ENCODE peak calls at places on chromosomes 6 and 20, in eight cellular contexts. One of them, this sample, is unnamed.

GRCh38 chr20:55232647-55233046 is 757.3 kb downstream of the DOK5 start:
- DNase-seq in HFFc6: no peak
- DNase-seq in sigmoid colon: no peak
- DNase-seq in NB4: no peak
- DNase-seq in mucosa of descending colon: no peak
- DNase-seq in mesothelial cell of epicardium: no peak
- DNase-seq in Peyer's patch: no peak
- DNase-seq in endothelial cell of umbilical vein: no peak
- DNase-seq in this sample: no peak

GRCh38 chr6:73249998-73250397 is 13.0 kb downstream of the KHDC1 start:
- DNase-seq in HFFc6: no peak
- DNase-seq in sigmoid colon: no peak
- DNase-seq in NB4: no peak
- DNase-seq in mucosa of descending colon: no peak
- DNase-seq in mesothelial cell of epicardium: no peak
- DNase-seq in Peyer's patch: no peak
- DNase-seq in endothelial cell of umbilical vein: no peak
- DNase-seq in this sample: no peak

GRCh38 chr20:9136114-9136513 is 67.2 kb downstream of the PLCB4 start:
- DNase-seq in HFFc6: no peak
- DNase-seq in sigmoid colon: no peak
- DNase-seq in NB4: no peak
- DNase-seq in mucosa of descending colon: no peak
- DNase-seq in mesothelial cell of epicardium: no peak
- DNase-seq in Peyer's patch: no peak
- DNase-seq in endothelial cell of umbilical vein: peak
- DNase-seq in this sample: no peak

GRCh38 chr6:2909718-2910117 is 6.6 kb upstream of the SERPINB9 start:
- DNase-seq in HFFc6: no peak
- DNase-seq in sigmoid colon: no peak
- DNase-seq in NB4: peak
- DNase-seq in mucosa of descending colon: no peak
- DNase-seq in mesothelial cell of epicardium: no peak
- DNase-seq in Peyer's patch: no peak
- DNase-seq in endothelial cell of umbilical vein: peak
- DNase-seq in this sample: peak

GRCh38 chr20:13436530-13436929 is 202.2 kb downstream of the TASP1 start:
- DNase-seq in HFFc6: no peak
- DNase-seq in sigmoid colon: no peak
- DNase-seq in NB4: no peak
- DNase-seq in mucosa of descending colon: no peak
- DNase-seq in mesothelial cell of epicardium: no peak
- DNase-seq in Peyer's patch: no peak
- DNase-seq in endothelial cell of umbilical vein: no peak
- DNase-seq in this sample: no peak

GRCh38 chr6:33570806-33571636 is 9.1 kb downstream of the BAK1 start:
- DNase-seq in HFFc6: peak
- DNase-seq in sigmoid colon: peak
- DNase-seq in NB4: peak
- DNase-seq in mucosa of descending colon: peak
- DNase-seq in mesothelial cell of epicardium: peak
- DNase-seq in Peyer's patch: peak
- DNase-seq in endothelial cell of umbilical vein: peak
- DNase-seq in this sample: peak

GRCh38 chr6:151422981-151423380 is 28.9 kb downstream of the RMND1 start:
- DNase-seq in HFFc6: no peak
- DNase-seq in sigmoid colon: no peak
- DNase-seq in NB4: no peak
- DNase-seq in mucosa of descending colon: no peak
- DNase-seq in mesothelial cell of epicardium: no peak
- DNase-seq in Peyer's patch: no peak
- DNase-seq in endothelial cell of umbilical vein: no peak
- DNase-seq in this sample: no peak

GRCh38 chr20:22052025-22052527 is 346.6 kb downstream of the PAX1 start:
- DNase-seq in HFFc6: no peak
- DNase-seq in sigmoid colon: no peak
- DNase-seq in NB4: no peak
- DNase-seq in mucosa of descending colon: no peak
- DNase-seq in mesothelial cell of epicardium: no peak
- DNase-seq in Peyer's patch: no peak
- DNase-seq in endothelial cell of umbilical vein: no peak
- DNase-seq in this sample: no peak

GRCh38 chr6:22091424-22091948 is 205.3 kb downstream of the PRL start:
- DNase-seq in HFFc6: no peak
- DNase-seq in sigmoid colon: no peak
- DNase-seq in NB4: no peak
- DNase-seq in mucosa of descending colon: no peak
- DNase-seq in mesothelial cell of epicardium: no peak
- DNase-seq in Peyer's patch: no peak
- DNase-seq in endothelial cell of umbilical vein: peak
- DNase-seq in this sample: no peak

GRCh38 chr6:137968901-137969300 is 101.8 kb downstream of the TNFAIP3 start:
- DNase-seq in HFFc6: no peak
- DNase-seq in sigmoid colon: no peak
- DNase-seq in NB4: peak
- DNase-seq in mucosa of descending colon: no peak
- DNase-seq in mesothelial cell of epicardium: no peak
- DNase-seq in Peyer's patch: no peak
- DNase-seq in endothelial cell of umbilical vein: no peak
- DNase-seq in this sample: no peak

GRCh38 chr6:31899882-31900722 is 1.8 kb downstream of the ZBTB12 start:
- DNase-seq in HFFc6: no peak
- DNase-seq in sigmoid colon: no peak
- DNase-seq in NB4: peak
- DNase-seq in mucosa of descending colon: no peak
- DNase-seq in mesothelial cell of epicardium: no peak
- DNase-seq in Peyer's patch: no peak
- DNase-seq in endothelial cell of umbilical vein: no peak
- DNase-seq in this sample: no peak

GRCh38 chr6:37502703-37503485 is 3.2 kb upstream of the CCDC167 start:
- DNase-seq in HFFc6: no peak
- DNase-seq in sigmoid colon: no peak
- DNase-seq in NB4: no peak
- DNase-seq in mucosa of descending colon: no peak
- DNase-seq in mesothelial cell of epicardium: no peak
- DNase-seq in Peyer's patch: peak
- DNase-seq in endothelial cell of umbilical vein: no peak
- DNase-seq in this sample: no peak

GRCh38 chr20:62238569-62239277 is 402 bp downstream of the OSBPL2 start:
- DNase-seq in HFFc6: no peak
- DNase-seq in sigmoid colon: no peak
- DNase-seq in NB4: no peak
- DNase-seq in mucosa of descending colon: peak
- DNase-seq in mesothelial cell of epicardium: no peak
- DNase-seq in Peyer's patch: peak
- DNase-seq in endothelial cell of umbilical vein: peak
- DNase-seq in this sample: peak

GRCh38 chr6:9437836-9438235 is 977.0 kb downstream of the TFAP2A start:
- DNase-seq in HFFc6: peak
- DNase-seq in sigmoid colon: no peak
- DNase-seq in NB4: no peak
- DNase-seq in mucosa of descending colon: no peak
- DNase-seq in mesothelial cell of epicardium: no peak
- DNase-seq in Peyer's patch: no peak
- DNase-seq in endothelial cell of umbilical vein: no peak
- DNase-seq in this sample: no peak

GRCh38 chr20:63404129-63405085 is 43.3 kb upstream of the CHRNA4 start:
- DNase-seq in HFFc6: no peak
- DNase-seq in sigmoid colon: no peak
- DNase-seq in NB4: no peak
- DNase-seq in mucosa of descending colon: no peak
- DNase-seq in mesothelial cell of epicardium: no peak
- DNase-seq in Peyer's patch: no peak
- DNase-seq in endothelial cell of umbilical vein: no peak
- DNase-seq in this sample: no peak

GRCh38 chr6:151043944-151044343 is 178.4 kb downstream of the MTHFD1L start:
- DNase-seq in HFFc6: no peak
- DNase-seq in sigmoid colon: no peak
- DNase-seq in NB4: no peak
- DNase-seq in mucosa of descending colon: no peak
- DNase-seq in mesothelial cell of epicardium: no peak
- DNase-seq in Peyer's patch: no peak
- DNase-seq in endothelial cell of umbilical vein: peak
- DNase-seq in this sample: no peak

GRCh38 chr6:1884313-1884712 is 274.6 kb downstream of the FOXC1 start:
- DNase-seq in HFFc6: no peak
- DNase-seq in sigmoid colon: no peak
- DNase-seq in NB4: no peak
- DNase-seq in mucosa of descending colon: no peak
- DNase-seq in mesothelial cell of epicardium: no peak
- DNase-seq in Peyer's patch: no peak
- DNase-seq in endothelial cell of umbilical vein: no peak
- DNase-seq in this sample: no peak

GRCh38 chr6:12801141-12801540 is 84.6 kb downstream of the PHACTR1 start:
- DNase-seq in HFFc6: no peak
- DNase-seq in sigmoid colon: no peak
- DNase-seq in NB4: no peak
- DNase-seq in mucosa of descending colon: no peak
- DNase-seq in mesothelial cell of epicardium: no peak
- DNase-seq in Peyer's patch: no peak
- DNase-seq in endothelial cell of umbilical vein: no peak
- DNase-seq in this sample: no peak

DNA sequence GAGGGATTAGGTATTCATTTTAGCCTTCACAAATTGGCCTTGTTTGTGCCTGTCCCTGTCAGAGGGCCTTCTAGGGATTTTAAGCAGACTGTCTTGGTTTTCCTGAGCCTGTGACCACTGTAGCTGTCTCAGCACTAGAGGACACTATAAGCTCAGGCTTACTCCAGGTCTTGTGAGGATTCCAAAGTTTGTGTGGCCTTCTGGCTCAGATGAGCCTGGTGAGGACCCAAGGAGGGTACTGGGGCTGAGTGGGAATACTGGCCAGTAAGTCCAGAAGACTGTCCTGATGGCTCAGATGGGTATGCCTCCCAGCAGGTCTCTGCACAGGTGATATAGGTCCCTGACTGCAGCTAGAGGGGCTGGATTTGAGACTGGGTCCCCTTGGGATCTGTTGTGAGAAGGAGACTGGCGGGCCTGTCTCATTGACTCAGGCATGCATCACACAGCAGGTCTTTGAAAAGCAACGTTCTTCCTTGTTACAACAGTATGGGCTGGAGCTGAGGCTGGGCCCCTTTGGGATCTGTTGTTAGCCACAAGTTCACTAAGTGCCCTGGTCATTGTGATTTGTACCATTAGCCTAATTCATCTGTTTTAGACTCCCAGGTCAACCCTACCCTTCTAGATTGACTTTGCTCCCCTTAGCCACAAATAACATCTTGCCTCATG is 26.3 kb upstream of the TFB1M start:
- DNase-seq in HFFc6: peak
- DNase-seq in sigmoid colon: no peak
- DNase-seq in NB4: peak
- DNase-seq in mucosa of descending colon: no peak
- DNase-seq in mesothelial cell of epicardium: no peak
- DNase-seq in Peyer's patch: no peak
- DNase-seq in endothelial cell of umbilical vein: no peak
- DNase-seq in this sample: no peak
- TF ChIP-seq CTCF in HFFc6: peak
- TF ChIP-seq CTCF in sigmoid colon: no peak
- TF ChIP-seq CTCF in NB4: peak
- TF ChIP-seq CTCF in mucosa of descending colon: no peak
- TF ChIP-seq CTCF in mesothelial cell of epicardium: no peak
- TF ChIP-seq CTCF in Peyer's patch: no peak
- TF ChIP-seq CTCF in endothelial cell of umbilical vein: peak
- TF ChIP-seq CTCF in this sample: peak

GRCh38 chr6:122284848-122285247 is 114.6 kb upstream of the HSF2 start:
- DNase-seq in HFFc6: no peak
- DNase-seq in sigmoid colon: no peak
- DNase-seq in NB4: no peak
- DNase-seq in mucosa of descending colon: no peak
- DNase-seq in mesothelial cell of epicardium: no peak
- DNase-seq in Peyer's patch: no peak
- DNase-seq in endothelial cell of umbilical vein: no peak
- DNase-seq in this sample: no peak

GRCh38 chr6:122285292-122285913 is 114.0 kb upstream of the HSF2 start:
- DNase-seq in HFFc6: no peak
- DNase-seq in sigmoid colon: no peak
- DNase-seq in NB4: no peak
- DNase-seq in mucosa of descending colon: no peak
- DNase-seq in mesothelial cell of epicardium: no peak
- DNase-seq in Peyer's patch: no peak
- DNase-seq in endothelial cell of umbilical vein: no peak
- DNase-seq in this sample: no peak

GRCh38 chr6:122286512-122286911 is 112.9 kb upstream of the HSF2 start:
- DNase-seq in HFFc6: no peak
- DNase-seq in sigmoid colon: no peak
- DNase-seq in NB4: no peak
- DNase-seq in mucosa of descending colon: no peak
- DNase-seq in mesothelial cell of epicardium: no peak
- DNase-seq in Peyer's patch: no peak
- DNase-seq in endothelial cell of umbilical vein: no peak
- DNase-seq in this sample: no peak

GRCh38 chr6:122289721-122290501 is 109.5 kb upstream of the HSF2 start:
- DNase-seq in HFFc6: peak
- DNase-seq in sigmoid colon: no peak
- DNase-seq in NB4: peak
- DNase-seq in mucosa of descending colon: no peak
- DNase-seq in mesothelial cell of epicardium: no peak
- DNase-seq in Peyer's patch: no peak
- DNase-seq in endothelial cell of umbilical vein: peak
- DNase-seq in this sample: no peak
- TF ChIP-seq CTCF in HFFc6: peak
- TF ChIP-seq CTCF in sigmoid colon: no peak
- TF ChIP-seq CTCF in NB4: no peak
- TF ChIP-seq CTCF in mucosa of descending colon: no peak
- TF ChIP-seq CTCF in mesothelial cell of epicardium: no peak
- TF ChIP-seq CTCF in Peyer's patch: no peak
- TF ChIP-seq CTCF in endothelial cell of umbilical vein: no peak
- TF ChIP-seq CTCF in this sample: peak

DNA sequence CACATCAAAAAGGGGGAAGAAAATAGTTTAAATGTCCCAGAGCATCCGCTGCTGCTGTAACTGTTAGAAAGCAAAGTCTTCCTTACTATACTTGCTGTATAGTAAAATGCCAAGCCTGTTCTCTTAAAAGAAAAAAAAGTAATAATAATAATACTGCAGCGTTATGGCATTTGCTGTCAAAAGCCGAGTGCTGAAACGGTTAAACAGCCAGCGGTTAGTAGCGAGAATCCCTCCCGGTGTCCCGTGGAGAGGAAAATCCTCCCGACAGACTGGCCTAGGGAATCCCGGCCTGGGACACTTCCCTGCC is 19.5 kb upstream of the NFATC2 start:
- DNase-seq in HFFc6: peak
- DNase-seq in sigmoid colon: no peak
- DNase-seq in NB4: peak
- DNase-seq in mucosa of descending colon: no peak
- DNase-seq in mesothelial cell of epicardium: no peak
- DNase-seq in Peyer's patch: no peak
- DNase-seq in endothelial cell of umbilical vein: no peak
- DNase-seq in this sample: no peak
- TF ChIP-seq CTCF in HFFc6: no peak
- TF ChIP-seq CTCF in sigmoid colon: no peak
- TF ChIP-seq CTCF in NB4: no peak
- TF ChIP-seq CTCF in mucosa of descending colon: no peak
- TF ChIP-seq CTCF in mesothelial cell of epicardium: no peak
- TF ChIP-seq CTCF in Peyer's patch: no peak
- TF ChIP-seq CTCF in endothelial cell of umbilical vein: no peak
- TF ChIP-seq CTCF in this sample: no peak

DNA sequence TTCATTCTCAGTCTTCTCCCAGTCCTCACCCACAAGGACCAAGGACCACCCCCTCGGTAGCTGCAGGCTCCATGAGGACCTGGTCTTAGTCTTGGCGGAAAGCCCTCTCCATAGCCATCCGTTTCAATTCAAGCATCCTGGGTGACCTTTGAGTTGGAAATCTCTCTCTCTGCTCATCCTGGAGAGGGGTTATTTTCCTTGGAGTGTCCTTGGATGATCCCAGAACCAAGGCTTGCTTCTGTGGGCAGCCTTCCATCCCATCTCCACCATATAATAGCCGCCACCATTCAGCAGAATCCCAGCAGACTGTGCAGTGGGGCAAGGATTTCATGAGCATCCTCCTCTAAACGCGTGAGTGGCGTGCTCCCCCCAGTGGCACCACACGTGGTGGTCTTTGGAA is at the start of gene BPIFA2:
- DNase-seq in HFFc6: no peak
- DNase-seq in sigmoid colon: no peak
- DNase-seq in NB4: no peak
- DNase-seq in mucosa of descending colon: no peak
- DNase-seq in mesothelial cell of epicardium: no peak
- DNase-seq in Peyer's patch: no peak
- DNase-seq in endothelial cell of umbilical vein: no peak
- DNase-seq in this sample: no peak
- TF ChIP-seq CTCF in HFFc6: no peak
- TF ChIP-seq CTCF in sigmoid colon: no peak
- TF ChIP-seq CTCF in NB4: no peak
- TF ChIP-seq CTCF in mucosa of descending colon: no peak
- TF ChIP-seq CTCF in mesothelial cell of epicardium: no peak
- TF ChIP-seq CTCF in Peyer's patch: no peak
- TF ChIP-seq CTCF in endothelial cell of umbilical vein: no peak
- TF ChIP-seq CTCF in this sample: no peak

This sample was measured in type B pancreatic cell.